ENCODE peak calls at places on chromosomes 12 and 14, in four cellular contexts. One of them, this sample, is unnamed. For H3K4me1, the result is how much of the 10 kb centered on the place peaks cover.

GRCh38 chr12:116544656-116545055 is 14.5 kb upstream of the MAP1LC3B2 start:
- DNase-seq in tibial artery: peak
- DNase-seq in Peyer's patch: no peak
- DNase-seq in gastrocnemius medialis: peak
- DNase-seq in this sample: no peak

GRCh38 chr12:53313996-53314395 is 7.4 kb downstream of the AAAS start:
- DNase-seq in tibial artery: no peak
- DNase-seq in Peyer's patch: no peak
- DNase-seq in gastrocnemius medialis: no peak
- DNase-seq in this sample: no peak

GRCh38 chr12:132806857-132807256 is 21.8 kb downstream of the GOLGA3 start:
- DNase-seq in tibial artery: no peak
- DNase-seq in Peyer's patch: no peak
- DNase-seq in gastrocnemius medialis: no peak
- DNase-seq in this sample: no peak

GRCh38 chr14:29376251-29376650 is 551.4 kb downstream of the PRKD1 start:
- DNase-seq in tibial artery: no peak
- DNase-seq in Peyer's patch: no peak
- DNase-seq in gastrocnemius medialis: no peak
- DNase-seq in this sample: no peak

GRCh38 chr12:127115468-127116035 is 1151.4 kb upstream of the TMEM132C start:
- DNase-seq in tibial artery: no peak
- DNase-seq in Peyer's patch: no peak
- DNase-seq in gastrocnemius medialis: no peak
- DNase-seq in this sample: no peak

GRCh38 chr14:32366256-32366655 is 37.2 kb downstream of the AKAP6 start:
- DNase-seq in tibial artery: no peak
- DNase-seq in Peyer's patch: no peak
- DNase-seq in gastrocnemius medialis: no peak
- DNase-seq in this sample: no peak

GRCh38 chr14:31926652-31927347 is 150.3 kb upstream of the ARHGAP5 start:
- DNase-seq in tibial artery: no peak
- DNase-seq in Peyer's patch: no peak
- DNase-seq in gastrocnemius medialis: no peak
- DNase-seq in this sample: no peak

GRCh38 chr12:108838194-108839010 is 19.0 kb downstream of the SSH1 start:
- DNase-seq in tibial artery: peak
- DNase-seq in Peyer's patch: peak
- DNase-seq in gastrocnemius medialis: peak
- DNase-seq in this sample: peak

GRCh38 chr14:55125403-55125802 is 3.6 kb upstream of the LGALS3 start:
- DNase-seq in tibial artery: no peak
- DNase-seq in Peyer's patch: no peak
- DNase-seq in gastrocnemius medialis: peak
- DNase-seq in this sample: peak

GRCh38 chr14:63223596-63223995 is 19.4 kb downstream of the RHOJ start:
- DNase-seq in tibial artery: no peak
- DNase-seq in Peyer's patch: no peak
- DNase-seq in gastrocnemius medialis: no peak
- DNase-seq in this sample: no peak

GRCh38 chr12:15535287-15535895 is 213.1 kb downstream of the PTPRO start:
- DNase-seq in tibial artery: no peak
- DNase-seq in Peyer's patch: no peak
- DNase-seq in gastrocnemius medialis: no peak
- DNase-seq in this sample: no peak

GRCh38 chr12:24302708-24303107 is 353.2 kb upstream of the SOX5 start:
- DNase-seq in tibial artery: no peak
- DNase-seq in Peyer's patch: no peak
- DNase-seq in gastrocnemius medialis: no peak
- DNase-seq in this sample: no peak

GRCh38 chr14:103576371-103577024 is 13.7 kb downstream of the COA8 start:
- DNase-seq in tibial artery: peak
- DNase-seq in Peyer's patch: peak
- DNase-seq in gastrocnemius medialis: peak
- DNase-seq in this sample: peak
- H3K4me1 ChIP-seq in tibial artery: under half
- H3K4me1 ChIP-seq in Peyer's patch: under half
- H3K4me1 ChIP-seq in gastrocnemius medialis: under half
- H3K4me1 ChIP-seq in this sample: under half

GRCh38 chr12:75977952-75978671 is 53.5 kb downstream of the PHLDA1 start:
- DNase-seq in tibial artery: peak
- DNase-seq in Peyer's patch: peak
- DNase-seq in gastrocnemius medialis: peak
- DNase-seq in this sample: no peak
- H3K4me3 ChIP-seq in tibial artery: no peak
- H3K4me3 ChIP-seq in Peyer's patch: no peak
- H3K4me3 ChIP-seq in gastrocnemius medialis: no peak
- H3K4me3 ChIP-seq in this sample: no peak

GRCh38 chr12:49673446-49674317 is 33.5 kb downstream of the FMNL3 start:
- DNase-seq in tibial artery: peak
- DNase-seq in Peyer's patch: peak
- DNase-seq in gastrocnemius medialis: peak
- DNase-seq in this sample: peak
- TF ChIP-seq CTCF in tibial artery: peak
- TF ChIP-seq CTCF in Peyer's patch: peak
- TF ChIP-seq CTCF in gastrocnemius medialis: peak
- TF ChIP-seq CTCF in this sample: no peak

GRCh38 chr14:59292921-59293605 is 104.6 kb downstream of the DAAM1 start:
- DNase-seq in tibial artery: no peak
- DNase-seq in Peyer's patch: no peak
- DNase-seq in gastrocnemius medialis: no peak
- DNase-seq in this sample: no peak

GRCh38 chr14:59292028-59292427 is 103.6 kb downstream of the DAAM1 start:
- DNase-seq in tibial artery: no peak
- DNase-seq in Peyer's patch: no peak
- DNase-seq in gastrocnemius medialis: no peak
- DNase-seq in this sample: no peak

GRCh38 chr14:59296508-59296907 is 108.0 kb downstream of the DAAM1 start:
- DNase-seq in tibial artery: no peak
- DNase-seq in Peyer's patch: no peak
- DNase-seq in gastrocnemius medialis: no peak
- DNase-seq in this sample: no peak

GRCh38 chr14:59294662-59294992 is 106.2 kb downstream of the DAAM1 start:
- DNase-seq in tibial artery: no peak
- DNase-seq in Peyer's patch: no peak
- DNase-seq in gastrocnemius medialis: no peak
- DNase-seq in this sample: no peak

DNA sequence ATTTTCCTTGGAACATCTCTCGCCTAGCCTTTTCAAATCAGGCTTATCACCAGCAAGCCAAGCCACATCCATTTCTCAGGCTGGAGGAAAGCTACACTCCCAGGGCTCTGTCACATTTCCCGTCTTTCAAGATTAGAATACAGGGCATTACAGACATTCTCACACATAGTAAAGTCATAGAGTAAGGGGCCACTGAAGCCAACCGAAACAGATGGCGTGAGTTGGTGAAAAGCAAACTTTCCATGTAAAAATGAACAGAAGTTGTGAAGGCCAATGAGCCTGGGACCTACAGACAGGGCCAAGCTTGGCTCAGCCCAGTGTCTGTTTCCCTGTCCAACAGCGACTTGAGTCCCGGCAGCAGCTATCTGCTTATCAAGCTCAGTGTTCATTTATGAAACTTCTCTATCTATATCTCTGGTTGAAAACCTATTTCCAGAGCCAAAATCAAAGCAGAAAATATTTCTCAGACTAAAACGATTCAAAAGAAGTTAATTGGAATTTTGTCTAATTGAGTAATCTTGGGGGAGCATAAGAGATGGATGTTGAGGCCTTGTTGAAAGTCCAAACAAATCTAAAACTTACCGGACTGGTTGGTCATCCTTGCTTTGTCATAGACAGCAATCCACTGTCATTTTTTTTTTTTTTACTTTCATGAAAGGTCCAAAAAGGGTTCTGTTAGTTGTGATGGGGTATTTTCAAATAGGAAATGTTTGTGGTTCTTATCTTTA is 105.6 kb downstream of the DAAM1 start:
- DNase-seq in tibial artery: no peak
- DNase-seq in Peyer's patch: no peak
- DNase-seq in gastrocnemius medialis: no peak
- DNase-seq in this sample: no peak
- H3K4me1 ChIP-seq in tibial artery: under half
- H3K4me1 ChIP-seq in Peyer's patch: under half
- H3K4me1 ChIP-seq in gastrocnemius medialis: under half
- H3K4me1 ChIP-seq in this sample: under half

GRCh38 chr14:96754845-96755184 is 42.4 kb upstream of the VRK1 start:
- DNase-seq in tibial artery: no peak
- DNase-seq in Peyer's patch: no peak
- DNase-seq in gastrocnemius medialis: no peak
- DNase-seq in this sample: no peak
- H3K4me3 ChIP-seq in tibial artery: no peak
- H3K4me3 ChIP-seq in Peyer's patch: no peak
- H3K4me3 ChIP-seq in gastrocnemius medialis: no peak
- H3K4me3 ChIP-seq in this sample: no peak

GRCh38 chr14:44149597-44149996 is 357.5 kb downstream of the FSCB start:
- DNase-seq in tibial artery: no peak
- DNase-seq in Peyer's patch: no peak
- DNase-seq in gastrocnemius medialis: no peak
- DNase-seq in this sample: no peak
- TF ChIP-seq CTCF in tibial artery: no peak
- TF ChIP-seq CTCF in Peyer's patch: peak
- TF ChIP-seq CTCF in gastrocnemius medialis: no peak
- TF ChIP-seq CTCF in this sample: no peak

GRCh38 chr14:76922599-76922998 is 96.4 kb downstream of the LRRC74A start:
- DNase-seq in tibial artery: no peak
- DNase-seq in Peyer's patch: no peak
- DNase-seq in gastrocnemius medialis: no peak
- DNase-seq in this sample: no peak
- H3K4me1 ChIP-seq in tibial artery: under half
- H3K4me1 ChIP-seq in Peyer's patch: under half
- H3K4me1 ChIP-seq in gastrocnemius medialis: under half
- H3K4me1 ChIP-seq in this sample: under half

This sample was measured in mucosa of descending colon.